ENCODE peak calls at places on chromosomes 16 and 17, in ten cellular contexts. I is stimulated activated effector memory CD8-positive, alpha-beta T cell treated with anti-CD3 and anti-CD28 coated beads, Interleukin-12 subunit alpha, Interleukin-12 subunit beta, amount 100 ng/mL, for 72 hours; Z is HCT116; C is nucleus accumbens; P is kidney epithelial cell; J is activated CD4-positive, alpha-beta T cell treated with anti-CD3 and anti-CD28 coated beads for 24 hours; M is stimulated activated CD4-positive, alpha-beta T cell treated with anti-CD3 and anti-CD28 coated beads, Interleukin-15, amount 100 ng/mL, for 1 hour; L is EL; F is activated CD8-positive, alpha-beta T cell treated with anti-CD3 and anti-CD28 coated beads for 36 hours; N is ELF-1. S is an unnamed sample.

GRCh38 chr16:71670537-71670936 is 44.6 kb downstream of the MARVELD3 start:
- DNase-seq in Z (no peak), J (no peak), L (no peak), M (no peak), I (no peak), N (no peak), P (no peak), F (no peak), C (no peak), S (no peak)

GRCh38 chr16:84960942-84961341 is 50.4 kb downstream of the ZDHHC7 start:
- DNase-seq in J (no peak), N (no peak), F (no peak), I (no peak), M (no peak), P (no peak), Z (no peak), L (no peak), C (no peak), S (no peak)

GRCh38 chr16:11393366-11393765 is 48.1 kb downstream of the RMI2 start:
- DNase-seq in C (no peak), F (no peak), M (no peak), I (no peak), J (no peak), N (no peak), Z (no peak), L (no peak), P (no peak), S (no peak)

GRCh38 chr16:14150796-14151195 is 79.7 kb downstream of the MRTFB start:
- DNase-seq in F (no peak), C (no peak), Z (no peak), P (no peak), N (no peak), M (no peak), I (no peak), L (no peak), J (no peak), S (no peak)

GRCh38 chr16:11047057-11047456 is 102.7 kb downstream of the CLEC16A start:
- DNase-seq in L (peak), I (no peak), F (no peak), N (no peak), C (no peak), P (no peak), J (no peak), M (no peak), Z (no peak), S (no peak)

GRCh38 chr16:65274576-65274975 is 152.7 kb upstream of the CDH11 start:
- DNase-seq in N (no peak), P (no peak), I (no peak), C (no peak), L (no peak), M (no peak), F (no peak), Z (no peak), J (no peak), S (no peak)

GRCh38 chr16:81645303-81645702 is 133.8 kb upstream of the PLCG2 start:
- DNase-seq in N (peak), J (no peak), P (peak), I (no peak), C (no peak), F (no peak), L (peak), Z (no peak), M (no peak), S (peak)

GRCh38 chr17:76914937-76915336 is 46.7 kb downstream of the MGAT5B start:
- DNase-seq in M (no peak), F (no peak), I (no peak), C (no peak), Z (no peak), P (no peak), N (no peak), L (no peak), J (no peak), S (no peak)

GRCh38 chr16:4679156-4679853 is 14.1 kb upstream of the NUDT16L1 start:
- DNase-seq in L (no peak), Z (no peak), J (no peak), P (no peak), M (no peak), F (no peak), I (no peak), C (no peak), N (no peak), S (no peak)

GRCh38 chr17:73986641-73987177 is 216.8 kb upstream of the RPL38 start:
- DNase-seq in Z (no peak), C (no peak), J (no peak), N (no peak), L (no peak), F (no peak), P (no peak), M (no peak), I (no peak), S (no peak)

GRCh38 chr16:88928405-88929375 is 48.3 kb downstream of the CBFA2T3 start:
- DNase-seq in F (no peak), C (no peak), L (no peak), M (no peak), P (no peak), I (no peak), J (no peak), Z (no peak), N (no peak), S (no peak)

GRCh38 chr17:10369239-10369638 is 3.6 kb downstream of the MYH13 start:
- DNase-seq in C (no peak), Z (no peak), F (no peak), L (no peak), P (no peak), I (no peak), N (no peak), M (no peak), J (no peak), S (no peak)

GRCh38 chr17:50308666-50309065 is 34.4 kb downstream of the TMEM92 start:
- DNase-seq in F (no peak), I (no peak), Z (no peak), M (no peak), J (no peak), C (no peak), P (no peak), N (no peak), L (peak), S (peak)

GRCh38 chr17:49575524-49576120 is at the start of gene NXPH3:
- DNase-seq in C (no peak), I (peak), J (peak), F (peak), M (peak), L (peak), P (no peak), N (peak), Z (no peak), S (no peak)

GRCh38 chr16:19316846-19317245 is 31.3 kb downstream of the CLEC19A start:
- DNase-seq in J (no peak), F (no peak), N (no peak), C (no peak), M (no peak), Z (no peak), P (no peak), L (no peak), I (no peak), S (no peak)

GRCh38 chr16:20242568-20243240 is 84.6 kb downstream of the GP2 start:
- DNase-seq in L (no peak), P (no peak), F (no peak), C (no peak), Z (no peak), N (no peak), J (no peak), M (no peak), I (no peak), S (no peak)

GRCh38 chr16:46808997-46809396 is 22.0 kb downstream of the C16orf87 start:
- DNase-seq in M (no peak), N (no peak), I (no peak), Z (no peak), P (no peak), L (no peak), J (no peak), C (no peak), F (no peak), S (no peak)

GRCh38 chr17:28244446-28244845 is 74.6 kb upstream of the TMEM97 start:
- DNase-seq in N (no peak), C (no peak), L (no peak), I (no peak), M (no peak), F (no peak), J (no peak), P (no peak), Z (no peak), S (no peak)

GRCh38 chr17:49157784-49158183 is 25.2 kb downstream of the B4GALNT2 start:
- DNase-seq in J (no peak), F (no peak), N (peak), Z (no peak), C (no peak), P (peak), I (no peak), M (no peak), L (peak), S (no peak)

GRCh38 chr17:81193470-81194224 is 27.6 kb upstream of the AATK start:
- DNase-seq in Z (no peak), M (no peak), I (no peak), J (no peak), C (no peak), L (no peak), P (no peak), F (no peak), N (peak), S (no peak)

GRCh38 chr16:86064431-86065250 is 165.7 kb downstream of the IRF8 start:
- DNase-seq in F (no peak), Z (no peak), M (no peak), P (no peak), J (no peak), N (no peak), I (no peak), L (no peak), C (no peak), S (no peak)

GRCh38 chr16:82638095-82638798 is 11.5 kb downstream of the CDH13 start:
- DNase-seq in I (no peak), Z (no peak), C (no peak), M (no peak), P (peak), L (peak), F (no peak), J (no peak), N (no peak), S (no peak)

GRCh38 chr17:19672009-19672837 is 23.7 kb downstream of the ALDH3A2 start:
- DNase-seq in N (no peak), C (no peak), J (no peak), L (no peak), F (no peak), P (no peak), Z (no peak), M (no peak), I (no peak), S (no peak)

GRCh38 chr16:84578538-84579126 is 39.2 kb downstream of the COTL1 start:
- DNase-seq in I (no peak), C (no peak), P (no peak), N (no peak), M (no peak), J (no peak), F (no peak), L (no peak), Z (no peak), S (no peak)

GRCh38 chr17:70138309-70138865 is 30.9 kb upstream of the KCNJ2 start:
- DNase-seq in C (no peak), M (no peak), Z (no peak), J (no peak), F (no peak), P (peak), I (no peak), N (no peak), L (peak), S (no peak)

S was measured in non-pigmented ciliary epithelial cell.